ENCODE peak calls at places on chromosomes 4 and X, in eight cellular contexts. X is SK-N-SH; V is HFF-Myc; Z is lower leg skin; H is choroid plexus epithelial cell; D is CD4-positive, alpha-beta memory T cell; F is bronchial epithelial cell; U is testis. Y is an unnamed sample.

GRCh38 chr4:103786014-103786413 is 66.2 kb upstream of the TACR3 start:
- DNase-seq in Z (no peak), D (no peak), V (peak), F (peak), X (peak), U (peak), H (peak), Y (peak)

GRCh38 chrX:3299626-3300025 is 46.8 kb downstream of the MXRA5 start:
- DNase-seq in F (no peak), X (no peak), H (peak), D (no peak), Z (no peak), V (no peak), U (no peak), Y (no peak)

GRCh38 chr4:23887989-23888388 is 1.9 kb downstream of the PPARGC1A start:
- DNase-seq in H (no peak), D (no peak), F (no peak), V (no peak), Z (no peak), X (no peak), U (peak), Y (no peak)

GRCh38 chr4:23268072-23268771 is 575.5 kb downstream of the GBA3 start:
- DNase-seq in F (no peak), H (no peak), V (no peak), Z (no peak), D (no peak), U (no peak), X (no peak), Y (no peak)

GRCh38 chrX:134679226-134679625 is 21.0 kb upstream of the PLAC1 start:
- DNase-seq in D (no peak), V (peak), Z (no peak), F (no peak), U (no peak), X (no peak), H (peak), Y (no peak)

GRCh38 chr4:83438719-83439118 is 16.9 kb downstream of the HELQ start:
- DNase-seq in F (peak), Z (no peak), X (no peak), D (no peak), H (no peak), U (no peak), V (no peak), Y (no peak)

GRCh38 chr4:100605144-100605543 is 87.3 kb upstream of the EMCN start:
- DNase-seq in V (no peak), D (no peak), U (no peak), X (no peak), F (no peak), Z (no peak), H (no peak), Y (no peak)

GRCh38 chr4:99722006-99722405 is 64.4 kb upstream of the C4orf54 start:
- DNase-seq in D (no peak), Z (no peak), H (no peak), X (no peak), V (no peak), U (no peak), F (peak), Y (no peak)

GRCh38 chrX:71870337-71871098 is 40.1 kb upstream of the NHSL2 start:
- DNase-seq in H (peak), U (peak), F (no peak), D (no peak), Z (no peak), X (no peak), V (peak), Y (no peak)

GRCh38 chrX:28787206-28787605 is 200.0 kb downstream of the IL1RAPL1 start:
- DNase-seq in H (peak), F (peak), U (no peak), D (no peak), V (peak), X (no peak), Z (no peak), Y (no peak)

GRCh38 chrX:140091276-140091886 is 126.1 kb upstream of the CXorf66 start:
- DNase-seq in F (no peak), X (peak), H (no peak), V (no peak), D (peak), Z (no peak), U (peak), Y (peak)

GRCh38 chrX:140733766-140734342 is 24.3 kb downstream of the LINC00632 start:
- DNase-seq in X (peak), F (peak), Z (no peak), V (peak), D (peak), H (peak), U (peak), Y (no peak)

GRCh38 chr4:147025042-147025441 is 79.4 kb upstream of the TTC29 start:
- DNase-seq in V (no peak), F (no peak), D (no peak), U (no peak), Z (no peak), H (peak), X (no peak), Y (no peak)

GRCh38 chr4:152485726-152486276 is 50.1 kb downstream of the FBXW7 start:
- DNase-seq in H (peak), D (peak), U (no peak), V (peak), Z (no peak), F (peak), X (no peak), Y (peak)

GRCh38 chr4:2166253-2166652 is 75.7 kb downstream of the HAUS3 start:
- DNase-seq in D (no peak), F (no peak), Z (no peak), H (no peak), X (peak), U (no peak), V (no peak), Y (no peak)

GRCh38 chr4:123811763-123812390 is 415.3 kb downstream of the SPRY1 start:
- DNase-seq in F (no peak), H (no peak), Z (no peak), D (no peak), V (no peak), X (no peak), U (no peak), Y (peak)

GRCh38 chr4:2843909-2844584 is 403 bp downstream of the ADD1 start:
- DNase-seq in F (no peak), U (peak), H (peak), D (no peak), V (no peak), Z (no peak), X (peak), Y (peak)

GRCh38 chr4:53592128-53592527 is 842 bp upstream of the LNX1 start:
- DNase-seq in X (no peak), H (no peak), D (no peak), F (peak), V (no peak), U (no peak), Z (no peak), Y (no peak)

GRCh38 chrX:46737462-46737861 is 21.5 kb downstream of the SLC9A7 start:
- DNase-seq in V (no peak), X (no peak), F (peak), H (peak), U (no peak), D (no peak), Z (no peak), Y (no peak)

GRCh38 chrX:16664059-16664458 is 14.1 kb downstream of the S100G start:
- DNase-seq in V (no peak), H (peak), F (no peak), D (no peak), Z (no peak), U (no peak), X (no peak), Y (no peak)

GRCh38 chr4:176236909-176237308 is 32.1 kb downstream of the ASB5 start:
- DNase-seq in D (no peak), F (peak), U (no peak), X (no peak), V (no peak), Z (no peak), H (no peak), Y (no peak)

GRCh38 chr4:17059192-17059634 is 160.8 kb upstream of the LDB2 start:
- DNase-seq in V (no peak), F (no peak), D (no peak), U (peak), X (peak), Z (peak), H (peak), Y (no peak)
- H3K4me3 ChIP-seq in V (peak), F (no peak), D (no peak), U (no peak), X (peak), Z (no peak), H (no peak), Y (no peak)

DNA sequence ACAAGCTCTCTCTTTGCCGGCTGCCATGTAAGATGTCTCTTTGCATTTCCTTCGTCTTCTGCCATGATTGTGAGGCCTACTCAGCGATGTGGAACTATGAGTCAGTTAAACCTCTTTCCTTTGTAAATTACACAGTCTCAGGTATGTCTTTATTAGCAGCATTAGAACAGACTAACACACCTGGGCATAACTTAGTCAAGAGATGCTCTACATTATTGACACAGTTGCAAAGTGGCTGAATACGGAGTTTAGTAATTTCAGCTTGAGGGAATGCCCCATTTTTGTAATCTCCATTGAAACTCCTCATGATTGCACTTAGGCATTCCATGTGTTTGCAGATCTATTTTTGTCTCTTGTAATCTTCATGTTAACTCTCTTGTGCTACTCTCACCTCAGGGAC is 299.5 kb upstream of the HAND2 start:
- DNase-seq in D (no peak), H (no peak), V (no peak), X (no peak), Z (no peak), F (no peak), U (no peak), Y (no peak)
- H3K4me3 ChIP-seq in D (no peak), H (no peak), V (no peak), X (no peak), Z (no peak), F (no peak), U (no peak), Y (no peak)

DNA sequence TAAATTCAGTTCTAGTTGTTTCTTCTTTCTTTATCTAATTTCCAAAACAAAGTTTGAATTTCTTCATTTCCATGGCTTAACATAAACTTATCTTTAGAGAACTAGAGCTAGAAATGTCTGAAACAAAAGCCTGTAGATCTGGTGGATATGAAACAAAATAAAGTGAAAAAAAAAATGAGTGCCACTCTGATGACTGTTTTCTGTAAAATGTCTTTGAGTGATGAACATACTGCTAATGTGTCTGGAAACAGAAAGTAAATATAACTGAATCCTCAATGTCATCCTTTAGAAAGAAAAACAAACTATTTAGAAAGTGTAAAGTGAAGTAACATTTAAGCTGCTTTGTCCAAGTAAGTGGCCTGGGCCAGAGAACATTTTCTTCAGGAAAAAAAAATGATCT is 809.2 kb downstream of the FAT4 start:
- DNase-seq in V (no peak), Z (no peak), U (no peak), H (peak), F (no peak), X (no peak), D (no peak), Y (no peak)
- H3K4me3 ChIP-seq in V (no peak), Z (no peak), U (no peak), H (no peak), F (no peak), X (no peak), D (no peak), Y (no peak)

DNA sequence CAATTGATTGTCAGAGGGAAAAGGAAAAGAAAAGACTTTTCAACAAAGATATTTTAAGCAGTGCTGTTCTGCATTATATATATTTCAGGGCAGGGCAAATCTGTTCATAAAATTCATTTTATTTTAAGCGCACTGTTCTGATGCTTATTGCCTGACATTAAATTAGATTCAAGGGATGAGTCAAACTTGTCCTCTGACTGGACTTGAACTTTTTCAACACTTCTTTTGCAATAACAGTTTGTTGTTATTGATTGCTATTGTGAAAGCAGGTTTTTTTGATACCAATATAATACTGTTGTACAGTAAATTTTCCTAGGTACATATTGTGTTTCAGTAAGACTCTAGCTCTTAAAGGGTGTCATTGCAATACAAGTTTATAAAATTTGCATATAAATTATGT is 481.3 kb downstream of the NAF1 start:
- DNase-seq in H (peak), V (no peak), D (no peak), F (peak), U (no peak), X (no peak), Z (no peak), Y (no peak)
- H3K4me3 ChIP-seq in H (no peak), V (no peak), D (no peak), F (no peak), U (no peak), X (no peak), Z (no peak), Y (no peak)

GRCh38 chrX:17736478-17736855 is 826 bp upstream of the SCML1 start:
- DNase-seq in X (no peak), Z (no peak), D (no peak), V (no peak), U (no peak), H (no peak), F (peak), Y (no peak)

GRCh38 chrX:17738737-17739535 is 1.6 kb downstream of the SCML1 start:
- DNase-seq in U (no peak), D (no peak), X (no peak), H (peak), V (no peak), F (no peak), Z (no peak), Y (peak)

GRCh38 chrX:17738002-17738713 is 865 bp downstream of the SCML1 start:
- DNase-seq in U (peak), H (peak), X (peak), Z (peak), V (no peak), D (peak), F (peak), Y (peak)

GRCh38 chrX:17736856-17737706 is at the start of gene SCML1:
- DNase-seq in H (peak), Z (peak), D (peak), V (peak), U (peak), F (peak), X (peak), Y (peak)

DNA sequence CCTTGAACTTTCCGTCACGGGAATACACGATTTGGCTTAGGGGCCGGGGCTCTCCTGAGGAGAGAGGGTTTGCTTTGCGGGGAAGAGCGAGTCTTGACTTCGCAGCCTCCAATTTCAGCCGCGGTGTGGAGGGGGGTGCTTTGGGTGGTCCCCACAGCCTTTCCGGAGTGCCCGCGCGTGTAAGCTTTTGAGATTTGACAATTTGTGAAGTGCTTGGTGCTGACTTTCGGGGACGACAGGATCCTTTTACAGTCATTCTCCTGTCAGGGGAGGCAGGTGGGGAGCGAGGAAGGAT is 361 bp downstream of the SCML1 start:
- DNase-seq in D (no peak), Z (no peak), V (no peak), X (no peak), U (no peak), F (no peak), H (no peak), Y (no peak)
- H3K4me3 ChIP-seq in D (peak), Z (peak), V (peak), X (peak), U (peak), F (peak), H (peak), Y (no peak)

GRCh38 chr4:165489786-165490185 is 111.0 kb downstream of the CPE start:
- DNase-seq in U (no peak), X (no peak), H (peak), D (no peak), F (peak), V (no peak), Z (no peak), Y (no peak)

GRCh38 chr4:165493359-165493758 is 114.6 kb downstream of the CPE start:
- DNase-seq in F (peak), V (no peak), U (peak), D (peak), Z (peak), H (peak), X (peak), Y (peak)
- H3K4me3 ChIP-seq in F (no peak), V (no peak), U (no peak), D (no peak), Z (no peak), H (no peak), X (no peak), Y (no peak)